ENCODE peak calls at places on chromosomes 6 and 20, in six cellular contexts. Y is A549, A is stomach, N is tibial nerve, S is sigmoid colon, F is ovary. E is an unnamed sample.

GRCh38 chr20:10524034-10524476 is 89.0 kb downstream of the SLX4IP start:
- DNase-seq in Y (no peak), A (no peak), N (peak; percentile 52), S (peak; percentile 98), F (peak; percentile 56), E (peak; percentile 50)

GRCh38 chr6:109527989-109528388 is 45.0 kb upstream of the ZBTB24 start:
- DNase-seq in Y (peak; percentile 17), A (no peak), N (no peak), S (no peak), F (no peak), E (no peak)

GRCh38 chr20:61118429-61119224 is 133.4 kb upstream of the CDH4 start:
- DNase-seq in Y (peak; percentile 90), A (no peak), N (no peak), S (no peak), F (no peak), E (no peak)

GRCh38 chr6:10163159-10163962 is 251.5 kb downstream of the TFAP2A start:
- DNase-seq in Y (no peak), A (no peak), N (no peak), S (no peak), F (no peak), E (no peak)

GRCh38 chr6:4388675-4389074 is 253.3 kb upstream of the ECI2 start:
- DNase-seq in Y (no peak), A (no peak), N (no peak), S (no peak), F (no peak), E (no peak)

GRCh38 chr20:3865887-3866407 is 19.3 kb downstream of the MAVS start:
- DNase-seq in Y (no peak), A (no peak), N (no peak), S (no peak), F (no peak), E (no peak)

GRCh38 chr20:14773486-14773885 is 436.1 kb upstream of the FLRT3 start:
- DNase-seq in Y (no peak), A (no peak), N (no peak), S (no peak), F (no peak), E (no peak)

GRCh38 chr6:36757206-36757605 is 59.6 kb downstream of the RAB44 start:
- DNase-seq in Y (no peak), A (no peak), N (no peak), S (no peak), F (no peak), E (no peak)

GRCh38 chr6:10271982-10272381 is 142.9 kb downstream of the TFAP2A start:
- DNase-seq in Y (no peak), A (no peak), N (no peak), S (no peak), F (no peak), E (no peak)

GRCh38 chr6:140784573-140784972 is 1348.2 kb upstream of the GJE1 start:
- DNase-seq in Y (no peak), A (no peak), N (no peak), S (no peak), F (no peak), E (no peak)

GRCh38 chr20:33370296-33370695 is 31.0 kb downstream of the CDK5RAP1 start:
- DNase-seq in Y (no peak), A (peak; percentile 29), N (no peak), S (no peak), F (no peak), E (peak; percentile 21)

GRCh38 chr20:22825076-22825475 is 210.0 kb upstream of the SSTR4 start:
- DNase-seq in Y (no peak), A (no peak), N (no peak), S (no peak), F (no peak), E (no peak)

GRCh38 chr6:45658958-45659357 is 281.2 kb upstream of the SUPT3H start:
- DNase-seq in Y (no peak), A (no peak), N (no peak), S (no peak), F (no peak), E (no peak)

GRCh38 chr6:133989525-133989924 is 36.5 kb downstream of the TBPL1 start:
- DNase-seq in Y (no peak), A (no peak), N (no peak), S (no peak), F (no peak), E (no peak)

GRCh38 chr6:1044040-1044836 is 267.7 kb upstream of the FOXQ1 start:
- DNase-seq in Y (no peak), A (peak; percentile 81), N (no peak), S (no peak), F (no peak), E (no peak)

GRCh38 chr20:19783966-19784401 is 25.9 kb downstream of the RIN2 start:
- DNase-seq in Y (peak; percentile 76), A (peak; percentile 36), N (no peak), S (peak; percentile 57), F (no peak), E (peak; percentile 42)

DNA sequence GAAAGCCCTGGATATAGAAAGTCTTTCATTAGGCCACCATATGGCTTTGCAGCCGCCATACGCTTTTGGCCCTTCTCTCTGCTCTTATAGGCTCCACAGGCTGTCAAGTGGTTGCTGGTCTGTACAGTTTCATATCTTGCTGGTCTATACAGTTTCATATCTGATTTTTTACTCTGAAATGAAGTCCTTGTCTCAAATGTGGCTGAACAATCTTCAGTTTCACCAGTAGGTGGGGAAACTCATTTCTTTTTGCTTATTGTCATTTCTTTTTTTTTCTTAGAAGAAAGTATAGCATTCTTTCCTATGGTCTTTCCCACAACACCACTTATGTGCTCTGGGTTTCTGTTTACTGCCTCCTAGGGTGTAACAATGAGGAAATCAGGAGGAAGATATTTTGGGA is 771.4 kb upstream of the MMS22L start:
- DNase-seq in Y (no peak), A (no peak), N (no peak), S (no peak), F (no peak), E (no peak)
- TF ChIP-seq CTCF in Y (no peak), A (no peak), N (peak; percentile 17), S (no peak), F (no peak), E (no peak)

GRCh38 chr6:52346503-52346902 is 15.4 kb upstream of the PAQR8 start:
- DNase-seq in Y (no peak), A (no peak), N (no peak), S (no peak), F (no peak), E (no peak)

GRCh38 chr6:52351879-52352238 is 10.1 kb upstream of the PAQR8 start:
- DNase-seq in Y (no peak), A (no peak), N (no peak), S (no peak), F (no peak), E (no peak)

GRCh38 chr6:52356017-52356416 is 5.9 kb upstream of the PAQR8 start:
- DNase-seq in Y (no peak), A (no peak), N (no peak), S (no peak), F (no peak), E (no peak)

GRCh38 chr6:52352239-52353008 is 9.5 kb upstream of the PAQR8 start:
- DNase-seq in Y (peak; percentile 79), A (peak; percentile 47), N (no peak), S (no peak), F (no peak), E (no peak)
- TF ChIP-seq POLR2A in Y (no peak), A (no peak), N (no peak), S (no peak), F (no peak), E (peak; percentile 13)

GRCh38 chr6:167047554-167047953 is 48.4 kb downstream of the CEP43 start:
- DNase-seq in Y (no peak), A (peak; percentile 43), N (no peak), S (no peak), F (no peak), E (peak; percentile 64)
- TF ChIP-seq EP300 in Y (no peak), A (no peak), N (no peak), S (no peak), F (no peak), E (no peak)

GRCh38 chr6:30101939-30102700 is 10.8 kb downstream of the TRIM31 start:
- DNase-seq in Y (peak; percentile 81), A (peak; percentile 90), N (peak; percentile 74), S (peak; percentile 95), F (peak; percentile 87), E (peak; percentile 97)
- TF ChIP-seq CTCF in Y (no peak), A (no peak), N (no peak), S (no peak), F (no peak), E (no peak)

GRCh38 chr6:119351005-119351394 is 1.4 kb upstream of the MAN1A1 start:
- DNase-seq in Y (peak; percentile 4), A (no peak), N (no peak), S (no peak), F (no peak), E (no peak)
- TF ChIP-seq POLR2A in Y (no peak), A (no peak), N (no peak), S (no peak), F (no peak), E (no peak)

GRCh38 chr6:162343196-162343901 is 384.2 kb downstream of the PRKN start:
- DNase-seq in Y (peak; percentile 8), A (no peak), N (no peak), S (no peak), F (no peak), E (no peak)

GRCh38 chr6:162336359-162336758 is 391.2 kb downstream of the PRKN start:
- DNase-seq in Y (no peak), A (no peak), N (no peak), S (no peak), F (no peak), E (no peak)

GRCh38 chr6:162331911-162332310 is 395.7 kb downstream of the PRKN start:
- DNase-seq in Y (no peak), A (no peak), N (no peak), S (no peak), F (no peak), E (no peak)

GRCh38 chr6:162337412-162337811 is 390.2 kb downstream of the PRKN start:
- DNase-seq in Y (no peak), A (no peak), N (no peak), S (no peak), F (no peak), E (no peak)
- TF ChIP-seq EP300 in Y (no peak), A (no peak), N (no peak), S (no peak), F (no peak), E (no peak)

GRCh38 chr6:43736844-43737243 is 33.2 kb upstream of the VEGFA start:
- DNase-seq in Y (no peak), A (no peak), N (no peak), S (peak; percentile 41), F (no peak), E (no peak)

GRCh38 chr6:43738267-43738676 is 31.7 kb upstream of the VEGFA start:
- DNase-seq in Y (no peak), A (no peak), N (no peak), S (peak; percentile 6), F (no peak), E (no peak)

GRCh38 chr6:43737272-43738081 is 32.5 kb upstream of the VEGFA start:
- DNase-seq in Y (no peak), A (no peak), N (no peak), S (peak; percentile 54), F (no peak), E (peak; percentile 78)

GRCh38 chr6:43735642-43736199 is 34.3 kb upstream of the VEGFA start:
- DNase-seq in Y (no peak), A (no peak), N (no peak), S (peak; percentile 36), F (no peak), E (no peak)

GRCh38 chr6:43736211-43736786 is 33.7 kb upstream of the VEGFA start:
- DNase-seq in Y (no peak), A (no peak), N (no peak), S (peak; percentile 50), F (no peak), E (peak; percentile 13)
- TF ChIP-seq CTCF in Y (no peak), A (no peak), N (no peak), S (no peak), F (no peak), E (no peak)

E was measured in upper lobe of left lung.